ENCODE peak calls at places on chromosomes 1 and 21, in four cellular contexts. One of them, this sample, is unnamed.

GRCh38 chr1:160541622-160542302 is 18.7 kb upstream of the SLAMF6 start:
- DNase-seq in WTC11: no peak
- DNase-seq in SK-N-SH: no peak
- DNase-seq in HepG2: no peak
- DNase-seq in this sample: no peak

GRCh38 chr1:115929846-115930245 is 46.5 kb upstream of the SLC22A15 start:
- DNase-seq in WTC11: no peak
- DNase-seq in SK-N-SH: peak
- DNase-seq in HepG2: no peak
- DNase-seq in this sample: no peak

GRCh38 chr1:11731719-11732283 is 4.1 kb upstream of the AGTRAP start:
- DNase-seq in WTC11: peak
- DNase-seq in SK-N-SH: no peak
- DNase-seq in HepG2: peak
- DNase-seq in this sample: peak

GRCh38 chr1:170388489-170388888 is 143.5 kb upstream of the GORAB start:
- DNase-seq in WTC11: no peak
- DNase-seq in SK-N-SH: no peak
- DNase-seq in HepG2: no peak
- DNase-seq in this sample: no peak

GRCh38 chr1:47416319-47417128 is 439 bp downstream of the FOXE3 start:
- DNase-seq in WTC11: no peak
- DNase-seq in SK-N-SH: peak
- DNase-seq in HepG2: no peak
- DNase-seq in this sample: no peak

GRCh38 chr21:34617753-34618339 is 2.9 kb upstream of the RCAN1 start:
- DNase-seq in WTC11: no peak
- DNase-seq in SK-N-SH: no peak
- DNase-seq in HepG2: no peak
- DNase-seq in this sample: no peak

GRCh38 chr1:36386262-36387140 is 777 bp upstream of the STK40 start:
- DNase-seq in WTC11: peak
- DNase-seq in SK-N-SH: peak
- DNase-seq in HepG2: peak
- DNase-seq in this sample: peak

GRCh38 chr1:240683576-240683975 is 71.6 kb upstream of the GREM2 start:
- DNase-seq in WTC11: no peak
- DNase-seq in SK-N-SH: no peak
- DNase-seq in HepG2: no peak
- DNase-seq in this sample: no peak

GRCh38 chr1:7886346-7886745 is 33.5 kb upstream of the UTS2 start:
- DNase-seq in WTC11: no peak
- DNase-seq in SK-N-SH: no peak
- DNase-seq in HepG2: no peak
- DNase-seq in this sample: no peak

GRCh38 chr1:166167395-166167922 is 658 bp upstream of the FAM78B start:
- DNase-seq in WTC11: no peak
- DNase-seq in SK-N-SH: no peak
- DNase-seq in HepG2: no peak
- DNase-seq in this sample: no peak

GRCh38 chr21:29077651-29078090 is 4.2 kb upstream of the CCT8 start:
- DNase-seq in WTC11: no peak
- DNase-seq in SK-N-SH: no peak
- DNase-seq in HepG2: no peak
- DNase-seq in this sample: no peak

GRCh38 chr1:204828352-204828850 is 42.3 kb upstream of the NFASC start:
- DNase-seq in WTC11: peak
- DNase-seq in SK-N-SH: peak
- DNase-seq in HepG2: peak
- DNase-seq in this sample: peak

GRCh38 chr21:46155514-46156377 is at the start of gene FTCD:
- DNase-seq in WTC11: no peak
- DNase-seq in SK-N-SH: no peak
- DNase-seq in HepG2: peak
- DNase-seq in this sample: no peak

GRCh38 chr1:186681136-186681535 is 913 bp upstream of the PTGS2 start:
- DNase-seq in WTC11: no peak
- DNase-seq in SK-N-SH: no peak
- DNase-seq in HepG2: no peak
- DNase-seq in this sample: no peak

GRCh38 chr1:226979517-226980121 is 39.5 kb downstream of the COQ8A start:
- DNase-seq in WTC11: no peak
- DNase-seq in SK-N-SH: no peak
- DNase-seq in HepG2: no peak
- DNase-seq in this sample: no peak

GRCh38 chr1:152953761-152954160 is 6.8 kb downstream of the SPRR5 start:
- DNase-seq in WTC11: no peak
- DNase-seq in SK-N-SH: no peak
- DNase-seq in HepG2: no peak
- DNase-seq in this sample: no peak

GRCh38 chr1:14039894-14040430 is 340.0 kb downstream of the PRDM2 start:
- DNase-seq in WTC11: no peak
- DNase-seq in SK-N-SH: no peak
- DNase-seq in HepG2: no peak
- DNase-seq in this sample: no peak

GRCh38 chr1:200867018-200867811 is 5.6 kb upstream of the GPR25 start:
- DNase-seq in WTC11: no peak
- DNase-seq in SK-N-SH: no peak
- DNase-seq in HepG2: no peak
- DNase-seq in this sample: no peak

GRCh38 chr1:228496084-228496483 is 8.9 kb downstream of the RNF187 start:
- DNase-seq in WTC11: no peak
- DNase-seq in SK-N-SH: no peak
- DNase-seq in HepG2: no peak
- DNase-seq in this sample: no peak

GRCh38 chr21:18228060-18228739 is 16.4 kb upstream of the CHODL start:
- DNase-seq in WTC11: no peak
- DNase-seq in SK-N-SH: no peak
- DNase-seq in HepG2: no peak
- DNase-seq in this sample: no peak

GRCh38 chr1:203592156-203592555 is 34.5 kb upstream of the ATP2B4 start:
- DNase-seq in WTC11: peak
- DNase-seq in SK-N-SH: no peak
- DNase-seq in HepG2: peak
- DNase-seq in this sample: no peak

GRCh38 chr1:44496541-44497171 is 91.6 kb downstream of the RNF220 start:
- DNase-seq in WTC11: no peak
- DNase-seq in SK-N-SH: no peak
- DNase-seq in HepG2: no peak
- DNase-seq in this sample: no peak
- TF ChIP-seq MAX in WTC11: no peak
- TF ChIP-seq MAX in SK-N-SH: no peak
- TF ChIP-seq MAX in HepG2: no peak
- TF ChIP-seq MAX in this sample: no peak

GRCh38 chr1:184836081-184836480 is 81.4 kb upstream of the EDEM3 start:
- DNase-seq in WTC11: no peak
- DNase-seq in SK-N-SH: no peak
- DNase-seq in HepG2: no peak
- DNase-seq in this sample: no peak

GRCh38 chr1:184832517-184832916 is 77.9 kb upstream of the EDEM3 start:
- DNase-seq in WTC11: no peak
- DNase-seq in SK-N-SH: no peak
- DNase-seq in HepG2: no peak
- DNase-seq in this sample: no peak

GRCh38 chr1:184840596-184840995 is 85.9 kb upstream of the EDEM3 start:
- DNase-seq in WTC11: no peak
- DNase-seq in SK-N-SH: no peak
- DNase-seq in HepG2: no peak
- DNase-seq in this sample: no peak

GRCh38 chr1:184838374-184838995 is 83.8 kb upstream of the EDEM3 start:
- DNase-seq in WTC11: no peak
- DNase-seq in SK-N-SH: peak
- DNase-seq in HepG2: no peak
- DNase-seq in this sample: no peak

DNA sequence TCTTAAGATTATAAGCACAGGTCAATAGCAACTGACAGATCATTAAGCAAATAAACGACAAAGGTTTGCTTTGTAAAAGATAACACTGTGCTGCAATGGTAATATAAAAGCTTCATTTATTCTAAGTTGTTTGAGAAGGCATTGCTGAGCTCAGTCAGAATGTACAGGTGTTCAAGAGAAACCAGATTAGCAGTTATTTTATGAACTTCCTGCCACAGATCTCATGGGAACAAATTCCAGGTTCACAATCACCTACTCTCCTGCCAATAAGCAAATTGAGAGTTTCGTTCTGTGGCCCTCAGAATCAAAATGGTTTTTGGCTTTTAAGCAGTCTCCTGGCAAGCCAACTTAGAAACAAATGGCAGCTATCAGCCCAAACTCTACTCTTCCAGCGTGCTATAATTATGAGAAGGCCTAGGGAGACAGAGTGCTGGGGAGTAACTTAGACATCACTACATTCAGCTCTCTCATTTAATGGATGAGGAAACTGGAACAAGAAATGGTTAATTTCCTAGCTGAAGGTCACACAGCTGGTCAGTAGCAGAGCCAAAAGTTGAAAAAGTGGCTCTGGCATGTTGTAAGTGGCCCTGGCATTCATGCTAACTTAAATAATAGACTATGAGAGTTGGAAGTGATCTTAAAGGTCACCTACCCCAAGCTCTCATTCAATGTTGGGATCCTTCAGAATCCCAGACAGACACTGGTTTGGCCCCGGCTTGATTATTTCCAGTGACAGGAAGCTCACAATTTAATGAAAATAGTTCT is 82.5 kb upstream of the EDEM3 start:
- DNase-seq in WTC11: no peak
- DNase-seq in SK-N-SH: no peak
- DNase-seq in HepG2: no peak
- DNase-seq in this sample: no peak
- TF ChIP-seq FOXJ3 in WTC11: no peak
- TF ChIP-seq FOXJ3 in SK-N-SH: no peak
- TF ChIP-seq FOXJ3 in HepG2: no peak
- TF ChIP-seq FOXJ3 in this sample: no peak

GRCh38 chr1:15515026-15515663 is 8.9 kb downstream of the CASP9 start:
- DNase-seq in WTC11: no peak
- DNase-seq in SK-N-SH: no peak
- DNase-seq in HepG2: no peak
- DNase-seq in this sample: peak
- TF ChIP-seq MAX in WTC11: no peak
- TF ChIP-seq MAX in SK-N-SH: no peak
- TF ChIP-seq MAX in HepG2: no peak
- TF ChIP-seq MAX in this sample: no peak

DNA sequence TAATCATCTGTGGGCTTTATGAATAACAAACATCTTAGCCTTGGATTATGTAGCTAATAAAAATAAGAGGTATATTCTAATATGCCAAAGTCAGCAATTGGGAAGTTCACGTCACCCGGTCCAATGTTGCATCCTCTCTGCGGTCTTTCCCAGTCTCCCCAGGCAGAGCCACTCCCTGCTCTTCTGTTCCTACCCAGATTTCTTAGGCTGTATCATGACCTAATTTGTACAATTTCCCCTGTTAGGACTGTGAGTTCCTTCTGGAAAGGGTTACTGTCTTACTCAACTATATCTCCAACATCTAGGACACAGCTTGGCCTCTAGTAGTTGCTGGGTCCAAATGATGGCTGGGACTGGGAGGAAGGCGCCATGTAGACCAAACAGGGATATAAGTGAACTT is 29.8 kb upstream of the C1orf198 start:
- DNase-seq in WTC11: no peak
- DNase-seq in SK-N-SH: no peak
- DNase-seq in HepG2: no peak
- DNase-seq in this sample: no peak
- TF ChIP-seq FOXJ3 in WTC11: no peak
- TF ChIP-seq FOXJ3 in SK-N-SH: no peak
- TF ChIP-seq FOXJ3 in HepG2: no peak
- TF ChIP-seq FOXJ3 in this sample: no peak

This sample was measured in K562.